ENCODE peak calls at places on chromosomes 5 and 9, in six cellular contexts. L is cardiac fibroblast, O is hepatocyte, K is ascending aorta, V is bronchial epithelial cell, X is astrocyte of the spinal cord. I is an unnamed sample.

GRCh38 chr9:120080781-120081180 is 499.2 kb downstream of the CDK5RAP2 start:
- DNase-seq in O (no peak), K (no peak), X (no peak), V (no peak), L (no peak), I (no peak)

GRCh38 chr5:89204766-89205165 is 321.8 kb upstream of the MEF2C start:
- DNase-seq in X (peak), K (no peak), V (no peak), O (no peak), L (no peak), I (peak)

GRCh38 chr9:135714242-135715055 is 12.5 kb downstream of the KCNT1 start:
- DNase-seq in L (no peak), K (no peak), X (no peak), O (peak), V (no peak), I (no peak)

GRCh38 chr5:6359534-6359933 is 18.8 kb downstream of the MED10 start:
- DNase-seq in K (peak), O (no peak), X (no peak), V (no peak), L (no peak), I (no peak)

GRCh38 chr9:37471942-37472679 is 6.9 kb upstream of the ZBTB5 start:
- DNase-seq in L (peak), X (peak), V (peak), O (peak), K (no peak), I (peak)

GRCh38 chr9:942805-943580 is 33.5 kb upstream of the DMRT3 start:
- DNase-seq in L (no peak), O (no peak), K (no peak), V (peak), X (no peak), I (no peak)

GRCh38 chr5:72013741-72014703 is 93.3 kb upstream of the MAP1B start:
- DNase-seq in L (peak), O (peak), K (no peak), X (peak), V (peak), I (peak)

GRCh38 chr9:127937046-127937382 is 640 bp downstream of the DPM2 start:
- DNase-seq in O (no peak), V (no peak), K (no peak), X (no peak), L (no peak), I (peak)

GRCh38 chr9:37523916-37524315 is 38.2 kb downstream of the POLR1E start:
- DNase-seq in V (no peak), O (no peak), X (no peak), K (no peak), L (no peak), I (no peak)

GRCh38 chr5:177446184-177447065 is at the start of gene PRR7:
- DNase-seq in V (no peak), X (peak), O (peak), K (no peak), L (peak), I (peak)

GRCh38 chr9:118331622-118332045 is 627.4 kb downstream of the TLR4 start:
- DNase-seq in O (peak), K (no peak), V (peak), L (peak), X (peak), I (peak)

GRCh38 chr9:126705311-126705766 is 91.6 kb downstream of the LMX1B start:
- DNase-seq in L (peak), V (peak), K (peak), O (peak), X (peak), I (peak)

GRCh38 chr5:74378464-74378863 is 262.1 kb downstream of the ENC1 start:
- DNase-seq in V (peak), K (no peak), L (no peak), X (peak), O (no peak), I (peak)

GRCh38 chr5:56269216-56269927 is 36.2 kb upstream of the ANKRD55 start:
- DNase-seq in K (no peak), X (peak), V (peak), L (peak), O (peak), I (peak)

GRCh38 chr9:4305065-4305481 is 5.2 kb upstream of the GLIS3 start:
- DNase-seq in X (no peak), O (peak), K (no peak), L (no peak), V (no peak), I (no peak)

GRCh38 chr9:91623004-91623403 is 199.4 kb upstream of the NFIL3 start:
- DNase-seq in L (no peak), K (no peak), X (no peak), V (no peak), O (no peak), I (no peak)

GRCh38 chr9:112135706-112136105 is 39.4 kb downstream of the SUSD1 start:
- DNase-seq in X (no peak), V (peak), O (no peak), L (peak), K (no peak), I (peak)

GRCh38 chr9:36487482-36488321 is 85.0 kb upstream of the MELK start:
- DNase-seq in O (peak), X (peak), V (peak), K (peak), L (peak), I (peak)

GRCh38 chr9:100377015-100377414 is 24.3 kb upstream of the TEX10 start:
- DNase-seq in V (no peak), X (no peak), K (no peak), L (no peak), O (no peak), I (no peak)

GRCh38 chr5:138926257-138926656 is 51.1 kb upstream of the LRRTM2 start:
- DNase-seq in K (no peak), L (no peak), O (no peak), X (no peak), V (no peak), I (no peak)

GRCh38 chr9:130542457-130543228 is 36.7 kb upstream of the FUBP3 start:
- DNase-seq in X (no peak), V (peak), K (no peak), L (peak), O (no peak), I (peak)

GRCh38 chr5:179343902-179344300 is 1.4 kb downstream of the ADAMTS2 start:
- DNase-seq in X (no peak), O (peak), L (peak), V (no peak), K (no peak), I (peak)

GRCh38 chr5:129031886-129032683 is 62.5 kb upstream of the ISOC1 start:
- DNase-seq in L (no peak), V (no peak), K (no peak), X (no peak), O (no peak), I (no peak)

GRCh38 chr5:107743357-107744000 is 72.7 kb upstream of the EFNA5 start:
- DNase-seq in V (peak), K (no peak), L (peak), X (peak), O (no peak), I (peak)

GRCh38 chr5:178576591-178577351 is 13.4 kb downstream of the COL23A1 start:
- DNase-seq in V (no peak), K (no peak), X (no peak), L (no peak), O (peak), I (no peak)

GRCh38 chr9:2017459-2018161 is 2.5 kb downstream of the SMARCA2 start:
- DNase-seq in X (peak), V (peak), L (peak), O (peak), K (peak), I (peak)

GRCh38 chr9:98607787-98608186 is 100.9 kb downstream of the GABBR2 start:
- DNase-seq in X (peak), V (peak), K (peak), L (peak), O (no peak), I (peak)

GRCh38 chr9:33164138-33164809 is 2.9 kb downstream of the B4GALT1 start:
- DNase-seq in L (peak), X (no peak), V (no peak), O (no peak), K (no peak), I (peak)

GRCh38 chr5:132274050-132274869 is 16.8 kb downstream of the PDLIM4 start:
- DNase-seq in K (peak), L (no peak), V (no peak), X (no peak), O (no peak), I (no peak)

GRCh38 chr5:178527458-178528307 is 62.5 kb downstream of the COL23A1 start:
- DNase-seq in L (no peak), X (peak), K (no peak), O (no peak), V (peak), I (no peak)

GRCh38 chr9:555493-555892 is 286.0 kb upstream of the DMRT1 start:
- DNase-seq in O (no peak), V (peak), K (no peak), L (no peak), X (no peak), I (no peak)

GRCh38 chr5:147452137-147452838 is 57.6 kb downstream of the DPYSL3 start:
- DNase-seq in O (no peak), V (no peak), K (no peak), L (no peak), X (peak), I (no peak)

GRCh38 chr9:112048924-112049785 is 125.9 kb downstream of the SUSD1 start:
- DNase-seq in X (peak), L (peak), O (no peak), K (no peak), V (no peak), I (peak)

GRCh38 chr5:168404366-168404765 is 81.9 kb upstream of the RARS1 start:
- DNase-seq in O (peak), K (no peak), V (peak), L (peak), X (peak), I (peak)

DNA sequence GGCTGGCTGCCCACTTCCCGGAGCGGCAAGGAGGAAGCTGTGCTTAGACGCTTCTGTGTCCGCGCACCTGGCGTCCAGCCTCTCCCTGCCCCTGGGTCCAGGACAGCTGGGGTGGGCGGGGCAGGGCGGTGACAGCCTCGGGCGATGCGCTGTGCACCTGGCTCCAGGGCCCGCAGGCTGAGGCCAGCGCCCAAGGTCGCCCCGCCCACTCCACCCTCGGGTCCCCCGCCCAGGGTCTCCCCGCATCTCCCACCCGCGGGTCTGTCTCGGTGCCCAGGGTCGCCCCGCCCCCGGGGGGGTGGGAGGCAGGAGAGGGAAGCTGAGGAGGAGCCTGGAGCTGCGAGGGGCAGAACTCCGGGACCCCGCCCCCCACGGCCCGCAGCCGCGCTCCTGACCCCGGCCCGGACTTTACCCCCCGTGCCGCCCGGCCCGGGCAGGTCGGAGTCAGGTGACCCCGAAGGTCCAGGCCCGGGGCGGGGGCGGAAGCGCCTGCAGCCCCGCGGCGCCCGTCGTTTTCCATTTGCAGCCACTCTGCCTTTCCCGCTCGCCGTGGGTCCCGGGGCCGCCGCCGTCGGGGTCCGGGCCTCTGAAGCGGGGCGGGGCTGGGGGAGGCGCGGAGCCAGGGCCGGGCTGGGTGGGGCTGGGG is at the start of gene ENTPD8:
- DNase-seq in V (no peak), L (no peak), O (peak), K (no peak), X (no peak), I (no peak)
- H3K4me3 ChIP-seq in V (peak), L (no peak), O (peak), K (peak), X (no peak), I (peak)

GRCh38 chr5:2175842-2176404 is 293.2 kb upstream of the IRX4 start:
- DNase-seq in O (no peak), X (no peak), L (no peak), V (no peak), K (peak), I (no peak)
- TF ChIP-seq CTCF in O (no peak), X (no peak), L (no peak), V (no peak), K (no peak), I (no peak)

GRCh38 chr5:172753101-172753500 is 17.9 kb downstream of the DUSP1 start:
- DNase-seq in L (no peak), V (no peak), O (no peak), X (no peak), K (no peak), I (no peak)
- H3K4me3 ChIP-seq in L (no peak), V (no peak), O (no peak), X (no peak), K (no peak), I (no peak)

GRCh38 chr5:43753069-43753468 is 150.1 kb downstream of the NNT start:
- DNase-seq in X (no peak), O (no peak), V (no peak), K (no peak), L (no peak), I (no peak)
- TF ChIP-seq CTCF in X (no peak), O (no peak), V (no peak), K (no peak), L (peak), I (no peak)

GRCh38 chr5:77177576-77177975 is 32.9 kb upstream of the PDE8B start:
- DNase-seq in L (no peak), K (no peak), O (no peak), V (no peak), X (no peak), I (no peak)

GRCh38 chr5:77180167-77181081 is 30.1 kb upstream of the PDE8B start:
- DNase-seq in V (no peak), X (no peak), K (peak), O (peak), L (no peak), I (no peak)

GRCh38 chr5:77181596-77182304 is 28.7 kb upstream of the PDE8B start:
- DNase-seq in X (no peak), O (peak), K (peak), V (no peak), L (no peak), I (no peak)

GRCh38 chr5:77176429-77176828 is 34.1 kb upstream of the PDE8B start:
- DNase-seq in O (no peak), L (no peak), X (no peak), V (no peak), K (no peak), I (no peak)

DNA sequence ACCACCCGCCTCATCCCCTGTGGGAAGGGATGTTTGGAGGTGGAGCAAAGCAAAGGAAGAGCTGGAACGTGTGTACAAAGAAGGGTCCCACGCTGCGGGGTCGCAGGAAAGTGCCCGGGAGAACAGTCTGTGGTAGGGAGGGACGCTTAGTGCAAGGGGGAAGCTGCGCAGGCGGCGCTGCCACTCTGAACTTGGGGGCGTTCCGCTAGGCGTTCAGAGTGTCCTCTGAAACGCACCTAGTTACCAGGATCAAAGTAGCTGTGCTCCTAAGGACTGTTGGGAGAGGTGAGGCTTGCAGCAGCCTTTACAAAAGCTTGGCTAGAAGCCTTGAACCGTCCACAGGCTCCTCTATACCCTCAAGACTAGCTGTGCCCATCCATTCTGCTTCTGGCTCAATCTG is 29.3 kb upstream of the PDE8B start:
- DNase-seq in X (no peak), L (no peak), O (peak), K (no peak), V (no peak), I (no peak)
- H3K4me3 ChIP-seq in X (no peak), L (no peak), O (peak), K (peak), V (no peak), I (no peak)

GRCh38 chr9:109779711-109780452 is at the start of gene PALM2AKAP2:
- DNase-seq in K (peak), V (peak), X (peak), O (peak), L (peak), I (peak)
- TF ChIP-seq CTCF in K (peak), V (peak), X (peak), O (peak), L (peak), I (peak)

DNA sequence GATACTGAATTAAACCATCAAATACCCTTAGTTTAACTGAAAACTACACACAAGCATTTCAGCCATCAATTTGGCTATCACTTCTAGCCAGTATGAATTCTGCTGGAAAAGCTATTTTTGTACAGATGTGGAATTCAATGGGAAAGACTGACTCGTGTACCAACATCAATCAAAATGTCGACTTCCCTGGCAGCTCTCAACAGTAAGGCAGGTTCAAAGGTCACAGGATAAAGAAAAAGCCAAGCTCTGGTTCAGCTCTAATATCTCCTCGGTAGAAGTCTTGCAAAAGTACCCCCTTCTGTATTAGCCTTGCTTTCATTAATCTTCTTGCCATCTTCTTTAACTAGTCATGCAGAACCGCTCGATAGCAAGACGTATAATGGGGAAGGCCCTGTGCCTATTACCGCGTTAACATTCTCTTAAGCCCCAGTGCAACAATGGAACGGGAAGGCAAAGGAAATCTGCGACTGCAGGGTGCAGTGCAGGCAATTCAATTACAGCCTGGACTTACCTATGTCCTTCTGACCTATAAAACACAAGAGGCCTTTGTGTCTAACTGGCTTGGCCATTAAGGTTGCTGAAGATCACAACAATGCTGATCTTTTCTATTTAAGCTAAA is 201.2 kb downstream of the GAPVD1 start:
- DNase-seq in O (no peak), K (no peak), X (no peak), L (peak), V (no peak), I (peak)
- H3K4me3 ChIP-seq in O (no peak), K (no peak), X (no peak), L (no peak), V (no peak), I (no peak)

I was measured in fibroblast of the aortic adventitia.